ENCODE peak calls at places on chromosomes 3 and 15, in five cellular contexts. C is neural progenitor cell, B is kidney, G is body of pancreas, D is foreskin fibroblast. T is an unnamed sample.

GRCh38 chr3:88433572-88433971 is 283.8 kb downstream of the C3orf38 start:
- DNase-seq in C (no peak), D (no peak), G (no peak), B (no peak), T (peak)

GRCh38 chr15:24848050-24848449 is 106.7 kb upstream of the SNRPN start:
- DNase-seq in B (no peak), D (peak), C (peak), G (peak), T (no peak)

GRCh38 chr3:12708584-12709192 is 44.8 kb upstream of the RAF1 start:
- DNase-seq in B (no peak), G (peak), C (no peak), D (peak), T (no peak)

GRCh38 chr15:33068531-33068990 is 126.0 kb downstream of the FMN1 start:
- DNase-seq in G (peak), C (peak), B (peak), D (peak), T (no peak)

GRCh38 chr15:80120636-80121035 is 32.2 kb upstream of the FAH start:
- DNase-seq in C (no peak), G (no peak), B (no peak), D (no peak), T (no peak)

GRCh38 chr3:25428003-25428861 is at the start of gene RARB:
- DNase-seq in B (peak), D (peak), G (peak), C (peak), T (peak)

GRCh38 chr3:100902572-100902971 is 90.6 kb downstream of the ABI3BP start:
- DNase-seq in D (peak), B (no peak), C (no peak), G (no peak), T (no peak)

GRCh38 chr15:77030928-77031375 is 36.0 kb downstream of the PSTPIP1 start:
- DNase-seq in B (peak), G (no peak), D (no peak), C (peak), T (peak)

GRCh38 chr15:39684215-39684614 is 98.4 kb downstream of the FSIP1 start:
- DNase-seq in G (no peak), B (no peak), D (no peak), C (no peak), T (no peak)

GRCh38 chr15:57553526-57553925 is 38.2 kb upstream of the MYZAP start:
- DNase-seq in D (no peak), C (peak), B (no peak), G (no peak), T (no peak)

GRCh38 chr15:33022629-33023028 is 171.9 kb downstream of the FMN1 start:
- DNase-seq in B (no peak), C (peak), D (peak), G (peak), T (no peak)

GRCh38 chr3:194259982-194260856 is 90.9 kb downstream of the CPN2 start:
- DNase-seq in B (no peak), C (no peak), D (no peak), G (no peak), T (no peak)

GRCh38 chr3:143209715-143210059 is 90.1 kb downstream of the CHST2 start:
- DNase-seq in D (no peak), G (no peak), B (no peak), C (no peak), T (no peak)

GRCh38 chr3:197298858-197299854 is 744 bp upstream of the DLG1 start:
- DNase-seq in B (peak), G (peak), C (peak), D (no peak), T (peak)

GRCh38 chr3:65342084-65342683 is 654.4 kb upstream of the ADAMTS9 start:
- DNase-seq in B (no peak), D (peak), C (peak), G (peak), T (peak)

GRCh38 chr3:151084893-151085226 is 604 bp upstream of the MED12L start:
- DNase-seq in D (no peak), B (no peak), G (no peak), C (no peak), T (no peak)

GRCh38 chr3:161475905-161476304 is 20.7 kb upstream of the OTOL1 start:
- DNase-seq in B (no peak), D (peak), C (no peak), G (no peak), T (no peak)

GRCh38 chr3:30538787-30539186 is 67.6 kb upstream of the TGFBR2 start:
- DNase-seq in D (peak), G (no peak), C (no peak), B (no peak), T (no peak)

GRCh38 chr3:136734382-136735070 is 17.7 kb downstream of the STAG1 start:
- DNase-seq in B (no peak), C (peak), D (no peak), G (no peak), T (peak)
- TF ChIP-seq CTCF in B (no peak), C (no peak), D (no peak), G (no peak), T (no peak)

GRCh38 chr3:55525436-55525835 is 38.3 kb upstream of the WNT5A start:
- DNase-seq in G (no peak), C (no peak), B (no peak), D (no peak), T (no peak)

GRCh38 chr3:55526332-55527030 is 39.4 kb upstream of the WNT5A start:
- DNase-seq in C (no peak), D (no peak), B (no peak), G (peak), T (no peak)

GRCh38 chr3:55522077-55522476 is 35.0 kb upstream of the WNT5A start:
- DNase-seq in D (no peak), G (no peak), B (no peak), C (peak), T (no peak)

GRCh38 chr3:55523471-55523870 is 36.4 kb upstream of the WNT5A start:
- DNase-seq in C (no peak), B (no peak), G (no peak), D (no peak), T (no peak)

GRCh38 chr3:55524565-55525244 is 37.6 kb upstream of the WNT5A start:
- DNase-seq in D (no peak), B (no peak), G (no peak), C (no peak), T (no peak)
- TF ChIP-seq CTCF in D (no peak), B (no peak), G (no peak), C (no peak), T (no peak)

DNA sequence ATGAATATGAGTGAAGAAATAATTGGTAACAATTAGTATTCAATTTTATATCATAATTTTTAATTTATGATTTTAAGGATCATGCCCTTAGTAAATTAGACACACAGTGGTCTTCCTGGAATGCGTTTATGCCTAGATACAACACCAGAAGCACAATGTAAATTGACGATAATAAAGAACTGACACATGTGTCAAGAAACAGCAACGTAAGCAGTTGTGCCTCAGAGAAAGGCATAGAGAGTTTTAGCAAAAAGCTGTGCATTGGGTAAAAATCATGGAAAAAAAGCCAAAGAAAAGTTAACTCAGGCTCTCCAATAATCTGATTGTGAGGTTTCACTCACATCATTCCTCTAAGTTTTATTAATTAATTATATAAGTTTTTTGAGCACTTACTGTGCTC is 37.0 kb upstream of the CNTN6 start:
- DNase-seq in G (no peak), B (no peak), C (no peak), D (no peak), T (no peak)
- TF ChIP-seq CTCF in G (no peak), B (no peak), C (no peak), D (no peak), T (no peak)

DNA sequence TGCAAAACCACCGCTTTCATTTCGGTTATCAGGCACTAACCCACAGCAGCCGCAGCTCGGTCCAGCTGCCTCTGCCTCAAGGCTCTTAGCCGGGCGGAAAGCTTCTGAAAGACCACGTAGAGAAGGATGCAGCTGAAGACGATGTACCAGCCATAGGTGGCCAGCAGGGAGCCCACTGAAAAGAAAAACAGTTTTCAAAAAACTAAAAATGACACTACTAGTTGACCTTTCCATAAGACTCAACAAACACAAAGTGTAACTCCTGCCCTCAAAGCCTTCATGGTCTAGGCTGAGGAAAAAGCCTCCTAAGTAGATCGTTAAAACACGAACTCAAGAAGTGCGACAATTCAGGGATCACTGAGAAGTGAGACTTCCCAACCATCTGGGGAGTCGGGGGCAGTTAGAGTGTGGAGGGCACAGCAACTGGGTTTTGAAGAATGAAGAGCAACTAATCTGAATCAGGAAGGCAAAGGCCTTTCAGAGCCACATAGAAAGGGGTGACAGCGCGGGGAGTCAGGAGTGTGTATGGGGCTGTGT is 716 bp downstream of the SELENOS start:
- DNase-seq in G (no peak), C (peak), B (no peak), D (no peak), T (no peak)
- TF ChIP-seq CTCF in G (peak), C (peak), B (no peak), D (peak), T (no peak)

GRCh38 chr15:83732196-83732595 is 78.3 kb downstream of the ADAMTSL3 start:
- DNase-seq in B (no peak), D (no peak), C (no peak), G (no peak), T (no peak)

GRCh38 chr15:83733691-83734090 is 79.8 kb downstream of the ADAMTSL3 start:
- DNase-seq in C (no peak), B (no peak), D (no peak), G (no peak), T (no peak)

GRCh38 chr15:83733206-83733605 is 79.3 kb downstream of the ADAMTSL3 start:
- DNase-seq in G (no peak), B (no peak), C (no peak), D (no peak), T (no peak)

GRCh38 chr15:83732770-83733169 is 78.8 kb downstream of the ADAMTSL3 start:
- DNase-seq in D (no peak), C (no peak), B (no peak), G (no peak), T (no peak)

GRCh38 chr15:83734487-83734886 is 80.6 kb downstream of the ADAMTSL3 start:
- DNase-seq in D (no peak), G (no peak), C (peak), B (no peak), T (peak)
- TF ChIP-seq CTCF in D (peak), G (peak), C (peak), B (peak), T (no peak)

GRCh38 chr3:177729939-177730700 is 532.8 kb upstream of the TBL1XR1 start:
- DNase-seq in G (peak), D (no peak), B (peak), C (no peak), T (no peak)
- TF ChIP-seq CTCF in G (no peak), D (no peak), B (no peak), C (no peak), T (no peak)

GRCh38 chr3:107765524-107765923 is 242.8 kb downstream of the BBX start:
- DNase-seq in B (no peak), G (no peak), D (no peak), C (no peak), T (no peak)
- TF ChIP-seq CTCF in B (no peak), G (no peak), D (no peak), C (no peak), T (no peak)

T was measured in GM13976.